ENCODE peak calls at places on chromosomes 12 and 14, in nine cellular contexts. T is IMR-90, I is fibroblast of mammary gland, L is RWPE2, Q is A549, J is heart left ventricle, E is ovary, X is mammary epithelial cell, R is SK-N-SH. O is an unnamed sample.

GRCh38 chr12:42859612-42860011 is 270.1 kb upstream of the PRICKLE1 start:
- DNase-seq in E (peak; percentile 13), Q (no peak), T (peak; percentile 8), X (no peak), J (no peak), I (no peak), R (no peak), L (no peak), O (peak; percentile 6)

GRCh38 chr12:15209782-15210181 is 11.4 kb downstream of the RERG start:
- DNase-seq in Q (no peak), X (peak; percentile 25), E (no peak), T (peak; percentile 40), J (no peak), I (peak; percentile 86), L (no peak), R (no peak), O (peak; percentile 78)

GRCh38 chr12:68896881-68897540 is 36.0 kb downstream of the CPM start:
- DNase-seq in J (no peak), L (no peak), E (no peak), Q (no peak), X (peak; percentile 40), T (no peak), R (no peak), I (peak; percentile 42), O (peak; percentile 50)

GRCh38 chr12:57989837-57990236 is 48.5 kb downstream of the ATP23 start:
- DNase-seq in J (no peak), I (no peak), T (no peak), X (no peak), R (no peak), L (no peak), Q (no peak), E (no peak), O (no peak)

GRCh38 chr14:103385994-103386491 is 828 bp downstream of the MARK3 start:
- DNase-seq in R (peak; percentile 36), J (peak; percentile 49), Q (no peak), E (no peak), X (no peak), L (no peak), I (peak; percentile 45), T (peak; percentile 31), O (peak; percentile 36)

GRCh38 chr12:121227294-121227693 is 17.4 kb downstream of the P2RX4 start:
- DNase-seq in T (no peak), R (no peak), E (no peak), L (no peak), Q (no peak), J (no peak), I (no peak), X (peak; percentile 37), O (no peak)

GRCh38 chr12:87827638-87828264 is 201.4 kb downstream of the C12orf50 start:
- DNase-seq in R (no peak), E (no peak), I (peak; percentile 65), X (peak; percentile 76), J (no peak), Q (peak; percentile 7), L (no peak), T (peak; percentile 86), O (peak; percentile 55)

GRCh38 chr14:38261620-38262019 is 5.7 kb upstream of the CLEC14A start:
- DNase-seq in Q (no peak), X (no peak), J (no peak), R (no peak), T (no peak), I (no peak), E (no peak), L (no peak), O (peak; percentile 36)

GRCh38 chr12:111437816-111438454 is 32.2 kb downstream of the SH2B3 start:
- DNase-seq in R (no peak), X (peak; percentile 77), J (peak; percentile 64), T (peak; percentile 88), L (no peak), Q (no peak), E (no peak), I (peak; percentile 90), O (peak; percentile 89)

GRCh38 chr12:31591308-31591901 is 469 bp upstream of the DENND5B start:
- DNase-seq in T (no peak), Q (peak; percentile 29), J (peak; percentile 41), R (peak; percentile 73), X (no peak), I (peak; percentile 11), L (no peak), E (peak; percentile 52), O (peak; percentile 41)

GRCh38 chr14:69043007-69043444 is 63.9 kb upstream of the ACTN1 start:
- DNase-seq in X (no peak), E (no peak), R (peak; percentile 53), L (no peak), I (no peak), J (peak; percentile 55), Q (no peak), T (no peak), O (peak; percentile 34)

GRCh38 chr14:86935241-86935640 is 1057.7 kb downstream of the GALC start:
- DNase-seq in L (no peak), X (peak; percentile 85), J (no peak), E (no peak), R (no peak), I (no peak), Q (no peak), T (peak; percentile 61), O (no peak)

GRCh38 chr12:67161322-67161918 is 107.7 kb upstream of the CAND1 start:
- DNase-seq in T (peak; percentile 39), E (no peak), L (no peak), I (peak; percentile 53), Q (peak; percentile 31), X (peak; percentile 38), R (peak; percentile 11), J (no peak), O (peak; percentile 50)

GRCh38 chr14:79483472-79483871 is 727.8 kb downstream of the DIO2 start:
- DNase-seq in J (no peak), E (no peak), I (peak; percentile 76), R (no peak), L (no peak), T (peak; percentile 93), X (no peak), Q (no peak), O (peak; percentile 26)

GRCh38 chr12:661720-662486 is 1.3 kb downstream of the NINJ2 start:
- DNase-seq in X (no peak), J (peak; percentile 86), L (no peak), E (peak; percentile 24), T (no peak), R (no peak), I (no peak), Q (no peak), O (no peak)

GRCh38 chr12:22588817-22589216 is 36.2 kb upstream of the ETNK1 start:
- DNase-seq in T (no peak), E (no peak), R (no peak), J (no peak), Q (peak; percentile 36), X (peak; percentile 13), I (no peak), L (no peak), O (no peak)

GRCh38 chr12:104023710-104024109 is 26.3 kb downstream of the GLT8D2 start:
- DNase-seq in L (no peak), R (no peak), I (no peak), J (no peak), X (no peak), E (no peak), T (no peak), Q (no peak), O (no peak)

GRCh38 chr12:46964496-46965098 is 114.8 kb upstream of the PCED1B start:
- DNase-seq in R (no peak), T (peak; percentile 64), Q (no peak), E (no peak), J (no peak), L (peak; percentile 58), X (peak; percentile 54), I (peak; percentile 29), O (peak; percentile 78)

GRCh38 chr12:65998536-65999530 is 131.7 kb downstream of the LLPH start:
- DNase-seq in R (no peak), T (peak; percentile 17), X (peak; percentile 12), E (no peak), J (no peak), I (no peak), L (no peak), Q (no peak), O (no peak)

DNA sequence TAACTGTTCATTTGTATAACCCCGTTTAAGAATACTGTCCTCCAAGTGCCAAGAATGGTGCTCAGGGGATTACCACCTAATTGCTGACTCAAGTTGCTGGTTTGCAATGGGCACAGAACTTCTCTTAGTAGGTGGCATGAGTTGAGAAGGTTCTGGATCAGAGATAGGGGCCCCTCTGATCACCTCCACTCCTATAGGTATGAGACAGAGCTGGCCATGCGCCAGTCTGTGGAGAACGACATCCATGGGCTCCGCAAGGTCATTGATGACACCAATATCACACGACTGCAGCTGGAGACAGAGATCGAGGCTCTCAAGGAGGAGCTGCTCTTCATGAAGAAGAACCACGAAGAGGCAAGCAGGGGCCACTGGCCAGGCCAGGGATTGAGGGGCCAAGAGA is 1.6 kb downstream of the KRT18 start:
- DNase-seq in T (no peak), E (no peak), L (no peak), J (no peak), R (no peak), X (no peak), Q (no peak), I (no peak), O (no peak)
- H3K4me3 ChIP-seq in T (no peak overlapping the region), E (no peak overlapping the region), L (peak overlapping the region; percentile 83), J (peak overlapping the region; percentile 54), R (peak overlapping the region; percentile 49), X (peak overlapping the region; percentile 66), Q (peak overlapping the region; percentile 91), I (no peak overlapping the region), O (peak overlapping the region; percentile 93)

DNA sequence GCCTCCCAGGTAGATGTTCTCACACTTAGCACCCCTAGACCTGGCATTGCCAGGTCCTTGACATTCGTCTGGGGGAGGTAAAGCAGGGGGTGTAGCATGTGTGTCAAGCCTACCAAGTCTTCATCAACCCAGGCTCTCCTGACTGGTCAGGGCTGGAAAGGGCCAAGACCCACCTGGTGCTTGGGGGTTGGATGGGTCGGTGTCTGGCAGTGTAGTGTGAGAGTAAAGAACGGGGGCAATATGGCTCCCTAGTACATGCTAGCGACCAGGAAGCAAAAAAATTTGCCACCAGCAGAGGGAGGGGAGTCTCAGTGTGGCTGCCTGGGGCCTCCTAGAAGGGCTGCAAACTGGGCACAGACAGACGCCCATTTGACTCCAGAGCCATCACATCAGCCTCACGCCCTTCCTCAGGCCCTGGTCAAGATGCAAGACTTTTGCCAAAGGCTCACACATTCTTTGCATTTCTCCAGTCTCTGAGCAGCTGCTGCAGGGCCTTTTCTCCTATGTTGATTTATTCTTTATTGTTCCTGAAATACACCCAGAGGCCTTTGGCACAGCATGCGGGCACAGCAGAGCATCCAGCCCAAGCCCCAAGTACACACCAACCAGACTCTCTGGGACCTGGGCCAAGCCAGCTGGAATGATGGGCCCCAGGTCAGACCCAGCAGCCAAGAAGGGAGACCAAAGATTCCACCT is 38.3 kb upstream of the PNMA1 start:
- DNase-seq in Q (no peak), I (peak; percentile 29), R (peak; percentile 76), E (peak; percentile 66), X (peak; percentile 50), L (peak; percentile 83), J (peak; percentile 85), T (peak; percentile 45), O (peak; percentile 73)
- TF ChIP-seq CTCF in Q (peak; percentile 10), I (peak; percentile 17), R (peak; percentile 41), E (no peak), X (peak; percentile 37), L (peak; percentile 15), J (no peak), T (peak; percentile 44), O (peak; percentile 36)

GRCh38 chr12:77521458-77522115 is 309.1 kb upstream of the NAV3 start:
- DNase-seq in T (no peak), X (no peak), I (peak; percentile 76), J (no peak), R (no peak), Q (no peak), E (no peak), L (no peak), O (no peak)
- H3K4me3 ChIP-seq in T (no peak overlapping the region), X (no peak overlapping the region), I (no peak overlapping the region), J (no peak overlapping the region), R (no peak overlapping the region), Q (no peak overlapping the region), E (no peak overlapping the region), L (no peak overlapping the region), O (no peak overlapping the region)

GRCh38 chr14:93105362-93105761 is 10.4 kb downstream of the ITPK1 start:
- DNase-seq in T (peak; percentile 75), X (peak; percentile 76), I (peak; percentile 83), E (no peak), J (peak; percentile 67), R (no peak), L (no peak), Q (no peak), O (peak; percentile 73)
- TF ChIP-seq CTCF in T (no peak), X (no peak), I (no peak), E (no peak), J (no peak), R (no peak), L (no peak), Q (no peak), O (no peak)